ENCODE peak calls at places on chromosomes 12 and 14, in five cellular contexts. J, W, M, C and B are unnamed samples.

GRCh38 chr12:29253916-29254625 is 105.0 kb downstream of the FAR2 start:
- DNase-seq in J (no peak), C (no peak), M (no peak), W (no peak), B (no peak)

GRCh38 chr14:92748259-92749016 is at the start of gene LGMN:
- DNase-seq in J (peak; percentile 95), M (peak; percentile 98), C (peak; percentile 98), W (peak; percentile 92), B (peak; percentile 97)

GRCh38 chr14:44316647-44317432 is 190.2 kb downstream of the FSCB start:
- DNase-seq in W (peak; percentile 98), M (no peak), J (peak; percentile 85), C (peak; percentile 93), B (no peak)

GRCh38 chr12:95074766-95075165 is 1.3 kb upstream of the NR2C1 start:
- DNase-seq in W (no peak), C (no peak), M (no peak), J (no peak), B (no peak)

GRCh38 chr12:94873368-94874085 is 130.0 kb downstream of the NDUFA12 start:
- DNase-seq in J (peak; percentile 64), M (peak; percentile 73), W (no peak), C (peak; percentile 33), B (peak; percentile 85)

GRCh38 chr12:88870000-88870737 is 289.9 kb upstream of the KITLG start:
- DNase-seq in J (no peak), M (no peak), W (no peak), C (no peak), B (no peak)

GRCh38 chr14:39469094-39469710 is 37.0 kb upstream of the FBXO33 start:
- DNase-seq in M (peak; percentile 73), J (peak; percentile 24), C (no peak), W (no peak), B (peak; percentile 28)

GRCh38 chr14:102805454-102805891 is 28.2 kb downstream of the TRAF3 start:
- DNase-seq in J (no peak), W (peak; percentile 21), C (peak; percentile 79), M (no peak), B (no peak)

GRCh38 chr12:2264622-2265306 is 212.0 kb downstream of the CACNA1C start:
- DNase-seq in M (no peak), J (peak; percentile 55), C (peak; percentile 97), W (no peak), B (no peak)

GRCh38 chr12:107340920-107341319 is 247.6 kb upstream of the CRY1 start:
- DNase-seq in M (no peak), J (no peak), W (no peak), C (no peak), B (no peak)

GRCh38 chr14:104263671-104264358 is 125.4 kb downstream of the KIF26A start:
- DNase-seq in C (no peak), W (no peak), J (no peak), M (no peak), B (no peak)

GRCh38 chr12:120940799-120941198 is 36.6 kb upstream of the SPPL3 start:
- DNase-seq in C (peak; percentile 40), M (no peak), J (no peak), W (no peak), B (no peak)

GRCh38 chr12:76464636-76465166 is 94.9 kb downstream of the OSBPL8 start:
- DNase-seq in C (no peak), J (no peak), M (no peak), W (no peak), B (no peak)

GRCh38 chr14:96578619-96579018 is 76.4 kb downstream of the PAPOLA start:
- DNase-seq in J (no peak), W (no peak), C (no peak), M (no peak), B (no peak)

GRCh38 chr12:104517880-104518279 is 61.1 kb downstream of the CHST11 start:
- DNase-seq in W (no peak), M (no peak), C (no peak), J (no peak), B (no peak)

GRCh38 chr12:53219116-53219955 is 12.3 kb upstream of the ITGB7 start:
- DNase-seq in M (no peak), C (peak; percentile 84), J (peak; percentile 54), W (peak; percentile 49), B (no peak)

GRCh38 chr12:6975297-6976032 is 4.8 kb downstream of the EMG1 start:
- DNase-seq in C (no peak), W (no peak), M (no peak), J (no peak), B (no peak)

GRCh38 chr12:22377731-22378496 is 43.4 kb upstream of the ST8SIA1 start:
- DNase-seq in J (peak; percentile 13), M (no peak), W (peak; percentile 7), C (no peak), B (no peak)

GRCh38 chr12:88579941-88580871 is at the start of gene KITLG:
- DNase-seq in J (peak; percentile 92), C (peak; percentile 95), W (peak; percentile 91), M (peak; percentile 92), B (peak; percentile 93)

GRCh38 chr12:104357431-104357952 is 54.0 kb downstream of the EID3 start:
- DNase-seq in J (no peak), W (peak; percentile 48), C (peak; percentile 57), M (no peak), B (no peak)

GRCh38 chr12:5078423-5078822 is 34.7 kb downstream of the KCNA5 start:
- DNase-seq in W (no peak), C (no peak), M (no peak), J (peak; percentile 44), B (no peak)

GRCh38 chr12:79983492-79983891 is 48.6 kb upstream of the PPP1R12A start:
- DNase-seq in C (peak; percentile 95), M (no peak), J (no peak), W (peak; percentile 97), B (no peak)

GRCh38 chr14:39614292-39614923 is 182.2 kb upstream of the FBXO33 start:
- DNase-seq in J (no peak), M (no peak), W (no peak), C (no peak), B (no peak)

GRCh38 chr12:117084405-117085317 is 14.6 kb downstream of the TESC start:
- DNase-seq in J (no peak), W (no peak), C (no peak), M (no peak), B (no peak)

GRCh38 chr14:102878174-102878969 is 44.1 kb upstream of the AMN start:
- DNase-seq in C (no peak), J (no peak), M (peak; percentile 49), W (no peak), B (no peak)

GRCh38 chr12:93094988-93095737 is 166.1 kb upstream of the EEA1 start:
- DNase-seq in M (no peak), W (no peak), C (no peak), J (no peak), B (no peak)

GRCh38 chr12:18552829-18553228 is 185.0 kb downstream of the PLCZ1 start:
- DNase-seq in J (no peak), W (peak; percentile 23), C (no peak), M (no peak), B (peak; percentile 10)

GRCh38 chr14:104221636-104222375 is 83.4 kb downstream of the KIF26A start:
- DNase-seq in M (no peak), J (no peak), C (no peak), W (no peak), B (no peak)

GRCh38 chr14:103511022-103511693 is 11.5 kb downstream of the CKB start:
- DNase-seq in J (no peak), W (no peak), M (no peak), C (no peak), B (no peak)

GRCh38 chr12:47867496-47867941 is 37.3 kb downstream of the VDR start:
- DNase-seq in C (peak; percentile 94), J (peak; percentile 40), M (no peak), W (peak; percentile 26), B (no peak)

GRCh38 chr14:104105071-104105821 is 19.7 kb downstream of the ASPG start:
- DNase-seq in J (no peak), C (no peak), W (no peak), M (no peak), B (no peak)

GRCh38 chr14:55926007-55926406 is 192.2 kb upstream of the PELI2 start:
- DNase-seq in C (no peak), W (no peak), J (peak; percentile 23), M (no peak), B (no peak)

GRCh38 chr12:130433834-130434233 is 96.1 kb downstream of the PIWIL1 start:
- DNase-seq in W (no peak), J (no peak), C (no peak), M (no peak), B (no peak)

DNA sequence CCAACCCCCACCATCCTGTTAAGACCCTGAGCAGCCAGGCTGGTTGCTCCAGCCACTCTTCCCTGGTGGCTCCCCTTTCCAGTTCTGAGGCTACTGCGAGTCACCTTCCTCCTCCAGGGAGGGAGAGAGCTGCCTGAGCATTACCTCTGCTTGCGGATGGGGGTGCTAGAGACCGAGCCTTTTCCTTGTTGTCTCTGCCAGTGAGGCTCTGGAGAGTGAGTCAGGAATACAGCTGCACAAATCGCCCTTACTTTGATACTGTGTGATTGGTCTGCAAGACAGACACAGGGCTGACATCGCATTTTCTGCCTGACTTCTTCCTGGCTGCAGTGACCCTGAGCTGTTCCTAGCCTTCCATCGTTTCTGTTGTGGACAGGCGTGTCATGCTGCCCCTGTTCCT is 94.3 kb downstream of the SLC25A47 start:
- DNase-seq in W (peak; percentile 94), M (peak; percentile 86), J (peak; percentile 88), C (peak; percentile 97), B (peak; percentile 84)
- TF ChIP-seq EZH2phosphoT487 in W (no peak), M (no peak), J (no peak), C (no peak), B (no peak)

GRCh38 chr12:131832393-131833231 is 4.4 kb downstream of the MMP17 start:
- DNase-seq in J (peak; percentile 7), W (peak; percentile 51), M (no peak), C (peak; percentile 92), B (no peak)
- TF ChIP-seq EZH2 in J (no peak), W (no peak), M (no peak), C (no peak), B (no peak)

GRCh38 chr12:83183132-83183531 is 496.4 kb downstream of the TMTC2 start:
- DNase-seq in C (no peak), W (no peak), J (no peak), M (no peak), B (no peak)
- TF ChIP-seq EZH2phosphoT487 in C (no peak), W (no peak), J (no peak), M (no peak), B (no peak)

DNA sequence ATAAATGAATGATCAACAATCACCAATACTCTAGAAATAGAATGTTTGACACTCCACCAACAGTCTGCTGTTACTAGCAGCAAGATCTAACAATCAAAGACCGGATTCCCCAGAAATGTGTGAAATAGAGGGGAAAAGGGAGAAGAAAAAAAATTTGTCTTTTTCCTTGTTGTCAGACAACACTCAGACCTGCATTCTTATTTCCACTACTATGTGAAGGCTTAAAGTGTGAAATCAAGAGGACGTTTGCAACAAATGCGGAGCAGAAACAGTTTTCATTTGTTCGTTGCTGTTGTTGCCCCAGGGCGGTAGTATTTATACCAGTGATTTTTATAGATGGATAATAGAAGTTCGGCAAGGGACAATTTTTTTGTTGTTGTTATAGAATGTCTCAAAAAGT is 9.2 kb downstream of the NKX2-1 start:
- DNase-seq in W (no peak), C (no peak), J (no peak), M (no peak), B (no peak)
- TF ChIP-seq EZH2 in W (no peak), C (peak; percentile 83), J (no peak), M (peak; percentile 77), B (peak; percentile 71)

DNA sequence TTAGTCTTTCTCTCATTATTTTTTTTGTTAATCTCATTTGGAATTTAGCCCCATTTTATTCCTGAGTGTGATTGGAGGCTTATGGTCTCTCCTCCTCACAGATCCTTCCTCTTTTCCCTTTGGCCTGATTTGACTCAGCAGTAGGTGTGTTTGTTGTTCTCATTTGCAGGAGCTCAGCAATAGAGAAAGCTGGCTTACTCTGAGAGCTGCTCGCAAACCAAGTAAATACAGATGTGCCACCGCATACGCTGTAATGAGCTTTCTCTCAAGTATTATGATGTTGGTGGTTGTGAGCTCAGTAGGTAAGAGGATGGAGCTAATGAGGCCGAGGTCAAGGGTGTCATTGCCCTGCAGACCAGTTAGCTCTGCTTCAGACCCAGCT is 206.5 kb downstream of the ETV6 start:
- DNase-seq in M (no peak), C (no peak), W (no peak), J (no peak), B (peak; percentile 50)
- TF ChIP-seq EZH2phosphoT487 in M (no peak), C (no peak), W (no peak), J (no peak), B (peak; percentile 34)